ENCODE peak calls at places on chromosomes 3 and 15, in nine cellular contexts. A is A549, O is GM12878, Z is HepG2, N is upper lobe of left lung, R is heart left ventricle, V is HCT116, K is right lobe of liver, U is body of pancreas. J is an unnamed sample. For H3K4me1, the result is how much of the 10 kb centered on the place peaks cover.

GRCh38 chr3:128683957-128684356 is 33.3 kb upstream of the RPN1 start:
- ATAC-seq in A (no peak), O (no peak), Z (no peak), N (no peak), R (no peak), V (no peak), K (no peak), U (no peak), J (no peak)

GRCh38 chr3:133258358-133258757 is 141.5 kb upstream of the BFSP2 start:
- ATAC-seq in A (no peak), O (no peak), Z (no peak), N (no peak), R (no peak), V (no peak), K (no peak), U (no peak), J (no peak)

GRCh38 chr3:137148917-137149316 is 191.1 kb downstream of the IL20RB start:
- ATAC-seq in A (no peak), O (no peak), Z (no peak), N (no peak), R (no peak), V (no peak), K (no peak), U (no peak), J (no peak)

GRCh38 chr3:178950676-178951075 is 120.9 kb downstream of the ZMAT3 start:
- ATAC-seq in A (no peak), O (no peak), Z (no peak), N (no peak), R (no peak), V (no peak), K (no peak), U (no peak), J (no peak)

GRCh38 chr3:100266531-100266930 is 5.7 kb downstream of the TBC1D23 start:
- ATAC-seq in A (no peak), O (no peak), Z (no peak), N (no peak), R (no peak), V (no peak), K (no peak), U (no peak), J (no peak)

GRCh38 chr15:80609512-80609946 is 85.6 kb upstream of the ABHD17C start:
- ATAC-seq in A (no peak), O (no peak), Z (no peak), N (no peak), R (no peak), V (no peak), K (peak), U (no peak), J (no peak)

GRCh38 chr3:49665822-49666519 is 8.2 kb upstream of the APEH start:
- ATAC-seq in A (peak), O (peak), Z (peak), N (no peak), R (peak), V (peak), K (peak), U (peak), J (no peak)

GRCh38 chr3:154780263-154780662 is 299.9 kb upstream of the MME start:
- ATAC-seq in A (no peak), O (no peak), Z (no peak), N (no peak), R (no peak), V (no peak), K (no peak), U (no peak), J (no peak)

GRCh38 chr3:161096771-161097367 is 8.3 kb downstream of the B3GALNT1 start:
- ATAC-seq in A (peak), O (peak), Z (peak), N (no peak), R (peak), V (peak), K (peak), U (peak), J (no peak)

GRCh38 chr15:39908186-39908585 is 11.9 kb downstream of the GPR176 start:
- ATAC-seq in A (peak), O (no peak), Z (no peak), N (peak), R (no peak), V (no peak), K (no peak), U (no peak), J (no peak)

DNA sequence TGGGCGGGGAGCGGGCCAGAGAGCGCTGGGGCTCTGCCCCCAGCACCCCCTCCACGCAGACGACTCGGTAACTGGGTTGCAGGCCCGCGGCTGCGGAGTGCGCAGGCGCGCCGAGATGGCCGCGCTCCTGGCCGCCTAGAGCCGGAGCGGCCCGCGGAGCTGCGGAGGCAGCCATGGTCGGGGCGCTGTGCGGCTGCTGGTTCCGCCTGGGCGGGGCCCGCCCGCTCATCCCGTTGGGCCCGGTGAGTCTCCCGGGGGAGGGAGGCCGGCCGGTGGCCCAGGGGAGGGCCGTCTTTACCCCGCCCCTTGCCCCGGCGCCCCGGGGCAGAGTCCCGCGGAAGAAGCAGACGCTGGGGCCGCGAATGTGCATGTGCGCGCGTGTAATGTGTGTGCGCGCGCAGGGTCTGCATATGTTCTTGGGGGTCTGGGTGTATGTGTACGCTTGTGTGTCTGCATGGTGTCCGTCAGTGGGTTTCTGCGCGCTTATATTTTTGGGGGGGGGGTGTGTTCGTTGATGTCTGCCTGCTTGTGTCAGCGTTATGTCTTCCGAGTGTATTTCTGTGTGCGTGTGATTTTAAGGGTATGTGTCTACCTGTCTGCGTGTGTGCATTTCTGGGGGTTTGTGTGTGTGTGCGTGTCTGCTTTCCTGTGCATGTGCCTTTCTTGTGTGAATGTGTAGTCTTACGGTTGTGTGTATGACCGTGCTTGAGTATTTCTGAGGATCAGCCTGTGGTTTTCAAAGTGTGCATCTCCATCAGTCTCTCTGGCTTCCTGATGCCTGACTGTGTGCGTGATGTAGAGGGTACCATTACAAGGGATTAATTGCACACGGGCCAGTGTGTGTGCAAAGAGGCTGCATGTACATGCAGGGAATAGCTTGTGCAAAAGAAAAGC is at the start of gene ABHD14A:
- ATAC-seq in A (peak), O (peak), Z (peak), N (peak), R (peak), V (peak), K (peak), U (peak), J (peak)
- TF ChIP-seq POLR2A in A (peak), O (peak), Z (no peak), N (peak), R (peak), V (peak), K (peak), U (peak), J (peak)

GRCh38 chr3:185928532-185928931 is 9.3 kb downstream of the TRA2B start:
- ATAC-seq in A (no peak), O (peak), Z (no peak), N (no peak), R (no peak), V (no peak), K (no peak), U (no peak), J (no peak)
- H3K4me1 ChIP-seq in A (half or more), O (under half), Z (half or more), N (half or more), R (half or more), V (under half), K (under half), U (half or more), J (half or more)

DNA sequence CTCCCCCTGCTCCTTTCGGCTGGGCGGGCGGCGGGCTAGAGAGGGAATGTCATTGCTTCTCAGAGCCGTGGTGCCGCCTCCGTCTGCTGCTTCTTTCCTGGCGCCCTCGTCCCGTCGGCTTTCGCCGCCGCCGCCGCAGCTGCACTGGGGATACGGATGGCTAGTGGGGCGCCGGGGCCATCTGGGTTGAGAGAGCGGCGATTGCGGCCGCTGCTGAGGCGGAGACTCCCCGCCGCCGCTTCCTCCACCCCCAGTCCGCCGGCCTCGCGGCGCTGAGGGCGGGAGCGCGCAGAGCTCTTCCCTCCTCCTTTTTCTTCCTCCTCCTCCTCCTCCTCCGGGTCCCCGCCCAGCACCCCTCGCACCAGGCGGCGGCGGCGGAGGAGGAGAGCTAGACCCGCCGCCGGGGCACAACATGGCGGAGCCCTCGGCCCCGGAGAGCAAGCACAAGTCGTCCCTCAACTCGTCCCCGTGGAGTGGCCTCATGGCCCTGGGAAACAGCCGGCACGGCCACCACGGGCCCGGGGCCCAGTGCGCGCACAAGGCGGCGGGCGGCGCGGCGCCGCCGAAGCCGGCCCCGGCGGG is at the start of gene STT3B:
- ATAC-seq in A (peak), O (peak), Z (peak), N (peak), R (peak), V (peak), K (peak), U (peak), J (peak)
- TF ChIP-seq POLR2A in A (peak), O (peak), Z (peak), N (peak), R (peak), V (no peak), K (peak), U (peak), J (peak)

DNA sequence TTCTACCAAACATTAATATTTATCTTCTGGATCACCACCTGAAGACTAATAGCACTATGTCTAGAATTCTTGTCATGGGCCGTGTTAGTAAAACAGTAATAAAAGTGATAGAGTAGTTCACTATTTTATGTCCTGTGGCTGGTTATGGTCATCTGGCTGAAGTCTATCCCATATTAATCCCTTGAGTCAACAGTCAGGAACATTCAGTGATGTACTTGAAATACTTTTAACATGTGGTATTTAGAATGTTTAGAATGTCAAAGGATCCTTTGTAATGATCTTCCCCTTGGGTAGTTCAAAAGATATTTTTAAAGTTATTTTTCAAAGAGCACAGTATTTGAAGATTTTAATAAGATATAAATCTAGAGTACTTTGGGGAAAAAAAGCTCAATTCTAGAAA is 117.0 kb downstream of the MBNL1 start:
- ATAC-seq in A (peak), O (no peak), Z (peak), N (peak), R (peak), V (no peak), K (no peak), U (no peak), J (peak)
- H3K4me1 ChIP-seq in A (half or more), O (under half), Z (half or more), N (half or more), R (half or more), V (under half), K (under half), U (half or more), J (half or more)

DNA sequence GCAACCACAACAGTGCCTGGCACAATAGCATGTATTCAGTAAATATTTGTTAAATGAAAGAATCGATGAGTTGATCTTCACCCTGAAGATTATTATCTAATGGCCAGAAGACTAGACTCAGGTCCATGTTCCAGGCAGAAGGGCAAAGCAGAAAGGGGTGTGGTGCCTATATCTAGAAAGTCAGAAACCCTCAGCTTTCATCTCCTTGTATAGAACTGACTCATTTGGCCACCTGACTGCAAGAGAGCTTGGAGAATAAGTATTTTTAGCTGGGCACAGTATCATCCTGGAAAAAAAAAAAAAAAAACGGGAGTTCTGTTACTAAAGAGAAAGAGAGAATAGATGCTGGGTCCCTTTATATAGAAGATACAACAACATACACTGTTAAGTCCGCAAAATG is 69.7 kb upstream of the SPRED1 start:
- ATAC-seq in A (no peak), O (no peak), Z (no peak), N (no peak), R (peak), V (no peak), K (no peak), U (no peak), J (no peak)
- TF ChIP-seq POLR2A in A (no peak), O (no peak), Z (no peak), N (no peak), R (no peak), V (no peak), K (no peak), U (no peak), J (no peak)